ENCODE peak calls at places on chromosomes 7 and 10, in nine cellular contexts. G is esophagus muscularis mucosa; W is GM10248; I is colonic mucosa; L is GM23248; U is AG08396; M is stimulated activated CD8-positive, alpha-beta memory T cell treated with anti-CD3 and anti-CD28 coated beads, Interleukin-4, amount 100 ng/mL, for 1 hour; A is IMR-90; Y is mucosa of gallbladder. F is an unnamed sample.

GRCh38 chr7:33807779-33808482 is 97.4 kb upstream of the BMPER start:
- DNase-seq in I (peak; percentile 37), G (peak; percentile 87), Y (no peak), U (peak; percentile 32), A (peak; percentile 74), L (peak; percentile 97), M (no peak), W (no peak), F (no peak)

GRCh38 chr7:106776618-106777347 is 88.3 kb upstream of the PIK3CG start:
- DNase-seq in I (no peak), M (no peak), W (no peak), U (no peak), L (no peak), A (no peak), G (no peak), Y (no peak), F (no peak)

GRCh38 chr7:24440851-24441250 is 132.4 kb upstream of the PALS2 start:
- DNase-seq in W (no peak), A (no peak), U (no peak), I (no peak), Y (no peak), L (no peak), M (no peak), G (no peak), F (no peak)

GRCh38 chr10:92290076-92290836 is 622 bp downstream of the CPEB3 start:
- DNase-seq in U (peak; percentile 43), G (peak; percentile 92), L (peak; percentile 75), Y (peak; percentile 37), M (no peak), W (peak; percentile 42), A (peak; percentile 49), I (peak; percentile 77), F (peak; percentile 61)

GRCh38 chr10:11424456-11425287 is 186.8 kb downstream of the USP6NL start:
- DNase-seq in A (peak; percentile 36), I (peak; percentile 42), U (peak; percentile 75), G (no peak), L (peak; percentile 66), W (peak; percentile 74), Y (peak; percentile 27), M (no peak), F (peak; percentile 54)

GRCh38 chr10:22620929-22621328 is 93.4 kb downstream of the PIP4K2A start:
- DNase-seq in M (no peak), Y (no peak), U (no peak), W (no peak), L (no peak), G (no peak), I (no peak), A (peak; percentile 28), F (no peak)

GRCh38 chr10:103244663-103245271 is 920 bp upstream of the RPEL1 start:
- DNase-seq in L (peak; percentile 82), A (peak; percentile 81), Y (peak; percentile 78), G (no peak), I (peak; percentile 82), W (peak; percentile 83), M (peak; percentile 8), U (peak; percentile 89), F (peak; percentile 81)

GRCh38 chr7:54858008-54858692 is 99.1 kb upstream of the SEC61G start:
- DNase-seq in W (no peak), U (no peak), L (no peak), G (no peak), A (no peak), M (no peak), I (no peak), Y (no peak), F (no peak)

GRCh38 chr10:33032354-33033254 is 74.6 kb upstream of the ITGB1 start:
- DNase-seq in Y (peak; percentile 30), M (no peak), A (peak; percentile 79), L (peak; percentile 83), G (peak; percentile 68), U (peak; percentile 66), I (no peak), W (no peak), F (no peak)

GRCh38 chr7:82109288-82109687 is 334.3 kb downstream of the CACNA2D1 start:
- DNase-seq in L (peak; percentile 77), I (no peak), W (no peak), A (peak; percentile 58), G (no peak), Y (no peak), M (no peak), U (peak; percentile 9), F (no peak)

GRCh38 chr7:37162106-37162505 is 286.6 kb downstream of the ELMO1 start:
- DNase-seq in A (no peak), Y (no peak), I (no peak), W (no peak), U (no peak), M (no peak), G (no peak), L (no peak), F (no peak)

GRCh38 chr10:71334228-71334791 is 15.3 kb downstream of the SLC29A3 start:
- DNase-seq in G (no peak), A (no peak), I (no peak), U (no peak), L (no peak), W (no peak), M (no peak), Y (no peak), F (no peak)

GRCh38 chr7:159031135-159031701 is 113.4 kb downstream of the VIPR2 start:
- DNase-seq in I (no peak), M (no peak), G (peak; percentile 91), L (no peak), Y (no peak), U (no peak), W (no peak), A (no peak), F (peak; percentile 30)

GRCh38 chr7:42492895-42493294 is 255.9 kb upstream of the GLI3 start:
- DNase-seq in U (no peak), I (no peak), Y (no peak), M (no peak), L (peak; percentile 9), W (no peak), G (peak; percentile 89), A (no peak), F (no peak)

GRCh38 chr7:37027557-37028341 is 303.5 kb upstream of the AOAH start:
- DNase-seq in I (no peak), U (no peak), Y (no peak), W (no peak), G (no peak), M (no peak), A (no peak), L (no peak), F (no peak)

GRCh38 chr10:120394446-120394845 is 62.6 kb upstream of the PLPP4 start:
- DNase-seq in L (no peak), I (no peak), U (no peak), Y (no peak), W (no peak), M (no peak), G (no peak), A (no peak), F (no peak)

GRCh38 chr7:109449760-109450159 is 880.1 kb downstream of the DNAJB9 start:
- DNase-seq in A (no peak), I (no peak), W (no peak), L (no peak), U (no peak), Y (no peak), M (no peak), G (no peak), F (no peak)

GRCh38 chr10:17241611-17242333 is 13.7 kb downstream of the VIM start:
- DNase-seq in I (no peak), W (no peak), G (no peak), U (no peak), Y (no peak), L (no peak), M (no peak), A (no peak), F (no peak)

GRCh38 chr7:89029864-89030263 is 234.3 kb upstream of the TEX47 start:
- DNase-seq in U (no peak), A (no peak), Y (no peak), L (no peak), I (no peak), G (no peak), W (no peak), M (no peak), F (no peak)

GRCh38 chr7:123285076-123285700 is 85.4 kb upstream of the SLC13A1 start:
- DNase-seq in L (no peak), U (no peak), A (no peak), W (no peak), M (no peak), G (no peak), I (no peak), Y (no peak), F (no peak)

GRCh38 chr10:60848126-60848525 is 69.8 kb downstream of the CDK1 start:
- DNase-seq in W (no peak), G (no peak), Y (peak; percentile 24), M (no peak), U (peak; percentile 29), I (no peak), L (peak; percentile 55), A (peak; percentile 52), F (no peak)

GRCh38 chr10:122348951-122349361 is 25.6 kb upstream of the PLEKHA1 start:
- DNase-seq in W (no peak), A (no peak), L (no peak), M (no peak), I (no peak), Y (peak; percentile 56), U (no peak), G (no peak), F (no peak)

GRCh38 chr7:30232366-30232765 is 52.0 kb upstream of the ZNRF2 start:
- DNase-seq in M (no peak), U (no peak), G (no peak), W (no peak), A (no peak), I (no peak), Y (no peak), L (no peak), F (no peak)

GRCh38 chr7:156308976-156309620 is 331.5 kb upstream of the RNF32 start:
- DNase-seq in Y (no peak), U (no peak), G (no peak), L (no peak), A (no peak), M (no peak), W (no peak), I (no peak), F (no peak)

GRCh38 chr7:106915407-106915806 is 50.3 kb downstream of the PIK3CG start:
- DNase-seq in M (no peak), Y (no peak), W (no peak), I (no peak), A (no peak), L (no peak), U (no peak), G (no peak), F (no peak)

GRCh38 chr10:32190890-32191491 is 134.8 kb upstream of the KIF5B start:
- DNase-seq in G (no peak), A (peak; percentile 36), L (peak; percentile 54), M (no peak), I (no peak), W (peak; percentile 57), Y (no peak), U (no peak), F (no peak)

GRCh38 chr10:67114945-67115344 is 189.1 kb downstream of the LRRTM3 start:
- DNase-seq in I (no peak), W (no peak), A (no peak), Y (no peak), L (no peak), U (no peak), G (no peak), M (no peak), F (no peak)